ENCODE peak calls at places on chromosome 3, in four cellular contexts. One of them, this sample, is unnamed.

GRCh38 chr3:125083776-125084175 is 28.0 kb upstream of the HEG1 start:
- DNase-seq in GM12878: no peak
- DNase-seq in K562: no peak
- DNase-seq in HL-60: no peak
- DNase-seq in this sample: no peak

GRCh38 chr3:127013196-127013595 is 30.3 kb downstream of the PLXNA1 start:
- DNase-seq in GM12878: no peak
- DNase-seq in K562: no peak
- DNase-seq in HL-60: no peak
- DNase-seq in this sample: no peak

GRCh38 chr3:15102833-15103232 is 3.9 kb upstream of the RBSN start:
- DNase-seq in GM12878: no peak
- DNase-seq in HL-60: no peak
- DNase-seq in K562: no peak
- DNase-seq in this sample: no peak

GRCh38 chr3:133944641-133945441 is 49.2 kb upstream of the RAB6B start:
- DNase-seq in GM12878: no peak
- DNase-seq in K562: no peak
- DNase-seq in HL-60: peak; percentile 28
- DNase-seq in this sample: no peak

GRCh38 chr3:133965033-133965570 is 64.6 kb downstream of the SLCO2A1 start:
- DNase-seq in GM12878: no peak
- DNase-seq in HL-60: no peak
- DNase-seq in K562: no peak
- DNase-seq in this sample: no peak

GRCh38 chr3:130529816-130530215 is 12.8 kb downstream of the COL6A6 start:
- DNase-seq in K562: no peak
- DNase-seq in HL-60: no peak
- DNase-seq in GM12878: no peak
- DNase-seq in this sample: no peak

GRCh38 chr3:69500604-69501003 is 114.7 kb upstream of the FRMD4B start:
- DNase-seq in K562: no peak
- DNase-seq in GM12878: no peak
- DNase-seq in HL-60: peak; percentile 65
- DNase-seq in this sample: no peak

GRCh38 chr3:40754966-40755365 is 230.2 kb downstream of the ZNF621 start:
- DNase-seq in GM12878: no peak
- DNase-seq in HL-60: no peak
- DNase-seq in K562: no peak
- DNase-seq in this sample: no peak

GRCh38 chr3:53941174-53941573 is 49.5 kb upstream of the SELENOK start:
- DNase-seq in GM12878: no peak
- DNase-seq in K562: no peak
- DNase-seq in HL-60: no peak
- DNase-seq in this sample: no peak

GRCh38 chr3:105233056-105233455 is 133.7 kb upstream of the ALCAM start:
- DNase-seq in K562: no peak
- DNase-seq in HL-60: no peak
- DNase-seq in GM12878: no peak
- DNase-seq in this sample: no peak

GRCh38 chr3:150740733-150741496 is 22.1 kb downstream of the SIAH2 start:
- DNase-seq in GM12878: no peak
- DNase-seq in K562: no peak
- DNase-seq in HL-60: no peak
- DNase-seq in this sample: no peak

GRCh38 chr3:29627136-29628117 is 346.6 kb downstream of the RBMS3 start:
- DNase-seq in K562: no peak
- DNase-seq in HL-60: no peak
- DNase-seq in GM12878: no peak
- DNase-seq in this sample: no peak

GRCh38 chr3:7205535-7206331 is 344.8 kb downstream of the GRM7 start:
- DNase-seq in GM12878: peak; percentile 41
- DNase-seq in HL-60: no peak
- DNase-seq in K562: no peak
- DNase-seq in this sample: no peak

GRCh38 chr3:174581551-174581950 is 277.6 kb upstream of the NAALADL2 start:
- DNase-seq in GM12878: no peak
- DNase-seq in K562: no peak
- DNase-seq in HL-60: no peak
- DNase-seq in this sample: no peak
- TF ChIP-seq SPI1 in GM12878: no peak
- TF ChIP-seq SPI1 in K562: no peak
- TF ChIP-seq SPI1 in HL-60: no peak
- TF ChIP-seq SPI1 in this sample: no peak

GRCh38 chr3:187750041-187750512 is 4.8 kb upstream of the BCL6 start:
- DNase-seq in GM12878: no peak
- DNase-seq in HL-60: no peak
- DNase-seq in K562: no peak
- DNase-seq in this sample: no peak
- TF ChIP-seq SPI1 in GM12878: peak; percentile 25
- TF ChIP-seq SPI1 in HL-60: no peak
- TF ChIP-seq SPI1 in K562: no peak
- TF ChIP-seq SPI1 in this sample: peak; percentile 55

GRCh38 chr3:57652203-57652602 is 40.7 kb downstream of the DENND6A start:
- DNase-seq in K562: peak; percentile 7
- DNase-seq in HL-60: no peak
- DNase-seq in GM12878: no peak
- DNase-seq in this sample: no peak

GRCh38 chr3:57647292-57647940 is 45.5 kb downstream of the DENND6A start:
- DNase-seq in K562: no peak
- DNase-seq in GM12878: no peak
- DNase-seq in HL-60: no peak
- DNase-seq in this sample: no peak

DNA sequence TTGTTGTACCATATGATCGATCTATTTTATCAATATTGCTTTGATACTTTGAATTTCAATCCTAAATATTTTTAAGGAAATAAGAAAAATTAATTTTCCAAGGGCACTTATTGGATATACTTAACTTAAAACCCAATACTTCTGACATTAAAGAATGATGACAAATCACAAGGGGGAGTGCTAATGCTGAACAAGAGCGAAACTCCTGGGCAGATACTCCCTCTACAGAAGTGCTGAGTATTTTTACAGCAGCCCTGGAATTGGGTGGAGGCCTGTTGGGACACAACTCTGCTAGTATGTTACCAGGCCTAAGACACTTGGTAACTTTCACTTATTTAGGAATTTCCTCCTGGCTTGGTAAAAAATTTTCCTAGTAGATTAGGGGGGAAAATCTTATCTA is 46.2 kb downstream of the DENND6A start:
- DNase-seq in GM12878: no peak
- DNase-seq in K562: peak; percentile 5
- DNase-seq in HL-60: no peak
- DNase-seq in this sample: no peak
- TF ChIP-seq SPI1 in GM12878: no peak
- TF ChIP-seq SPI1 in K562: no peak
- TF ChIP-seq SPI1 in HL-60: no peak
- TF ChIP-seq SPI1 in this sample: no peak

GRCh38 chr3:170690133-170690981 is 104.5 kb upstream of the SLC7A14 start:
- DNase-seq in GM12878: no peak
- DNase-seq in HL-60: peak; percentile 52
- DNase-seq in K562: peak; percentile 85
- DNase-seq in this sample: peak; percentile 37
- TF ChIP-seq SPI1 in GM12878: no peak
- TF ChIP-seq SPI1 in HL-60: peak; percentile 40
- TF ChIP-seq SPI1 in K562: peak; percentile 51
- TF ChIP-seq SPI1 in this sample: peak; percentile 8

GRCh38 chr3:112372396-112372795 is 39.4 kb downstream of the CD200 start:
- DNase-seq in K562: no peak
- DNase-seq in HL-60: peak; percentile 35
- DNase-seq in GM12878: no peak
- DNase-seq in this sample: no peak
- TF ChIP-seq SPI1 in K562: no peak
- TF ChIP-seq SPI1 in HL-60: no peak
- TF ChIP-seq SPI1 in GM12878: no peak
- TF ChIP-seq SPI1 in this sample: no peak

DNA sequence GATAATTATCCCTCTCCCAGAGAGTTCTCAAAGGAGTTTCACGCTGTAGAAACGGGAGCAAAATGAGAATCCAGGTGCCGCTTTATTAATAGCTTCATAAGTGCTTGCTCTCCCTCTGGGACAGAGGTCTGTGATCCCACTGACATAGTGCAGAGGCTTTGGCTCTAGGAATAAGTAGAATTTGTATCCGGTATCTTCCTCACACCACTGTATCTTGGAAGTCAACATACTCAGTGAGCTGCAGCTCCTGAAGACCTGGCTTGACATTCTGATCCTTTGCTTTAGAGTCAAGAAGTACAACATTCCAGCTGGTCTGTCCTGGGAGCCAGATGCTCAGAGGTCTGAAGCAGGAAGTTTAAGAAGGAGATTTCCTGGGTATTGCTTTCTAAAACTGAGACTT is 323.0 kb downstream of the LPP start:
- DNase-seq in HL-60: no peak
- DNase-seq in GM12878: no peak
- DNase-seq in K562: no peak
- DNase-seq in this sample: no peak
- TF ChIP-seq SPI1 in HL-60: no peak
- TF ChIP-seq SPI1 in GM12878: no peak
- TF ChIP-seq SPI1 in K562: no peak
- TF ChIP-seq SPI1 in this sample: no peak

GRCh38 chr3:81726735-81727134 is 34.7 kb downstream of the GBE1 start:
- DNase-seq in K562: no peak
- DNase-seq in GM12878: no peak
- DNase-seq in HL-60: no peak
- DNase-seq in this sample: no peak
- TF ChIP-seq SPI1 in K562: no peak
- TF ChIP-seq SPI1 in GM12878: no peak
- TF ChIP-seq SPI1 in HL-60: no peak
- TF ChIP-seq SPI1 in this sample: no peak

GRCh38 chr3:47583320-47584075 is 4.8 kb upstream of the CSPG5 start:
- DNase-seq in K562: no peak
- DNase-seq in HL-60: no peak
- DNase-seq in GM12878: no peak
- DNase-seq in this sample: no peak
- TF ChIP-seq SPI1 in K562: no peak
- TF ChIP-seq SPI1 in HL-60: no peak
- TF ChIP-seq SPI1 in GM12878: no peak
- TF ChIP-seq SPI1 in this sample: no peak

This sample was measured in GM12891.